ENCODE peak calls at places on chromosomes 13 and 19, in nine cellular contexts. D, K, U, A, H, N, P, T and J are unnamed samples.

GRCh38 chr13:96772426-96772825 is 221.8 kb downstream of the OXGR1 start:
- ATAC-seq in D (peak), H (no peak), U (no peak), T (no peak), A (no peak), N (no peak), P (no peak), K (no peak), J (no peak)

GRCh38 chr13:79450110-79450509 is 30.8 kb upstream of the NDFIP2 start:
- ATAC-seq in A (no peak), D (no peak), N (no peak), H (no peak), K (no peak), T (no peak), P (no peak), U (peak), J (peak)

GRCh38 chr19:13022111-13022858 is 27.0 kb downstream of the NFIX start:
- ATAC-seq in T (peak), U (no peak), H (no peak), A (no peak), D (peak), K (no peak), P (peak), N (peak), J (no peak)

GRCh38 chr13:51801631-51802099 is 2.3 kb downstream of the DHRS12 start:
- ATAC-seq in U (no peak), T (peak), K (no peak), D (peak), P (peak), N (no peak), H (no peak), A (no peak), J (no peak)

GRCh38 chr13:22107549-22107948 is 436.7 kb downstream of the FGF9 start:
- ATAC-seq in U (peak), H (no peak), P (no peak), T (no peak), D (peak), K (no peak), N (no peak), A (no peak), J (peak)

GRCh38 chr13:104206450-104207044 is 1140.3 kb upstream of the SLC10A2 start:
- ATAC-seq in H (no peak), N (no peak), P (no peak), T (no peak), D (peak), A (no peak), U (no peak), K (no peak), J (no peak)

GRCh38 chr19:3080281-3080680 is 13.9 kb upstream of the GNA11 start:
- ATAC-seq in D (no peak), K (no peak), H (no peak), A (no peak), N (peak), T (peak), U (no peak), P (peak), J (no peak)

GRCh38 chr13:50693755-50694154 is 149.7 kb downstream of the DLEU7 start:
- ATAC-seq in P (peak), U (no peak), K (no peak), D (peak), H (no peak), A (no peak), N (peak), T (peak), J (no peak)

GRCh38 chr13:46687810-46688209 is 109.2 kb downstream of the ESD start:
- ATAC-seq in D (peak), K (peak), H (peak), U (peak), T (peak), P (peak), A (peak), N (no peak), J (peak)

GRCh38 chr13:112761701-112762689 is 72.2 kb downstream of the ATP11A start:
- ATAC-seq in T (peak), H (no peak), A (no peak), K (no peak), D (no peak), U (no peak), P (peak), N (peak), J (no peak)

GRCh38 chr13:114272977-114273376 is 8.4 kb upstream of the UPF3A start:
- ATAC-seq in H (no peak), U (no peak), K (no peak), D (peak), N (no peak), T (no peak), P (no peak), A (no peak), J (no peak)

GRCh38 chr13:48333976-48334375 is 30.4 kb downstream of the RB1 start:
- ATAC-seq in H (no peak), P (no peak), N (no peak), D (no peak), U (no peak), T (no peak), K (no peak), A (no peak), J (no peak)

GRCh38 chr13:99056381-99057014 is 78.6 kb upstream of the DOCK9 start:
- ATAC-seq in A (no peak), T (no peak), P (no peak), U (no peak), K (no peak), N (no peak), H (no peak), D (no peak), J (no peak)

GRCh38 chr13:98384739-98385138 is 192.2 kb downstream of the STK24 start:
- ATAC-seq in N (no peak), U (no peak), P (no peak), A (no peak), D (no peak), H (no peak), T (no peak), K (no peak), J (no peak)

GRCh38 chr19:42003506-42004294 is 9.7 kb upstream of the ATP1A3 start:
- ATAC-seq in D (no peak), A (no peak), P (no peak), T (no peak), U (no peak), N (no peak), H (no peak), K (no peak), J (no peak)

GRCh38 chr13:28337196-28338045 is 157.5 kb downstream of the FLT1 start:
- ATAC-seq in N (peak), T (peak), K (no peak), U (no peak), A (no peak), H (no peak), P (peak), D (no peak), J (no peak)

GRCh38 chr13:98443329-98443728 is 133.6 kb downstream of the STK24 start:
- ATAC-seq in H (no peak), N (no peak), A (no peak), U (no peak), D (no peak), T (no peak), K (no peak), P (no peak), J (no peak)

GRCh38 chr19:57192993-57193392 is 1.7 kb downstream of the ZNF264 start:
- ATAC-seq in H (no peak), K (no peak), A (no peak), D (no peak), P (no peak), T (no peak), U (no peak), N (no peak), J (no peak)

GRCh38 chr19:55299991-55300390 is 16.2 kb downstream of the BRSK1 start:
- ATAC-seq in D (no peak), U (no peak), T (no peak), H (no peak), K (no peak), P (no peak), A (no peak), N (no peak), J (no peak)

GRCh38 chr13:108911807-108912206 is 282.4 kb downstream of the MYO16 start:
- ATAC-seq in P (no peak), A (no peak), K (no peak), T (no peak), H (no peak), U (no peak), N (no peak), D (no peak), J (no peak)

GRCh38 chr13:42720116-42720857 is 61.1 kb upstream of the FAM216B start:
- ATAC-seq in A (no peak), U (peak), K (peak), P (no peak), D (peak), T (peak), H (peak), N (peak), J (peak)

GRCh38 chr19:55811340-55811739 is 20.5 kb downstream of the NLRP11 start:
- ATAC-seq in P (no peak), A (no peak), K (no peak), N (no peak), H (no peak), T (no peak), U (no peak), D (no peak), J (no peak)

GRCh38 chr19:43620061-43621001 is 902 bp upstream of the ZNF428 start:
- ATAC-seq in K (no peak), H (no peak), T (peak), U (no peak), N (no peak), D (peak), A (no peak), P (no peak), J (no peak)

GRCh38 chr19:3398900-3399278 is 32.5 kb downstream of the NFIC start:
- ATAC-seq in K (no peak), D (no peak), P (peak), N (peak), T (peak), A (no peak), H (no peak), U (no peak), J (no peak)

GRCh38 chr19:46728693-46729339 is 11.9 kb upstream of the PRKD2 start:
- ATAC-seq in K (peak), U (peak), P (peak), T (peak), A (peak), D (peak), N (peak), H (peak), J (peak)

GRCh38 chr19:30325657-30326056 is 46.5 kb upstream of the ZNF536 start:
- ATAC-seq in T (peak), A (no peak), K (no peak), N (no peak), D (no peak), H (no peak), U (no peak), P (no peak), J (no peak)

GRCh38 chr19:45773384-45773783 is 4.3 kb upstream of the SIX5 start:
- ATAC-seq in T (no peak), U (no peak), A (no peak), D (no peak), N (no peak), H (no peak), P (no peak), K (no peak), J (no peak)

GRCh38 chr13:44352202-44352601 is 21.4 kb upstream of the SERP2 start:
- ATAC-seq in P (no peak), N (no peak), K (peak), A (no peak), T (no peak), D (no peak), U (no peak), H (no peak), J (no peak)

GRCh38 chr13:74230984-74231443 is 96.8 kb upstream of the KLF12 start:
- ATAC-seq in P (no peak), D (no peak), A (no peak), K (peak), H (peak), T (no peak), N (no peak), U (peak), J (peak)

GRCh38 chr19:2627319-2627829 is 75.1 kb downstream of the GNG7 start:
- ATAC-seq in U (peak), D (peak), N (peak), T (peak), P (peak), K (peak), A (peak), H (peak), J (peak)